ENCODE peak calls at places on chromosomes 2 and 18, in nine cellular contexts. Q, F, M, O, J, Z, G, I and A are unnamed samples.

GRCh38 chr2:239514753-239515152 is 113.9 kb upstream of the HDAC4 start:
- ATAC-seq in Q (no peak), F (no peak), M (no peak), O (no peak), J (no peak), Z (no peak), G (no peak), I (no peak), A (no peak)

GRCh38 chr2:197954328-197954727 is 149.9 kb downstream of the PLCL1 start:
- ATAC-seq in Q (no peak), F (no peak), M (peak), O (no peak), J (no peak), Z (no peak), G (no peak), I (no peak), A (no peak)

GRCh38 chr2:216147172-216148131 is 38.3 kb downstream of the XRCC5 start:
- ATAC-seq in Q (no peak), F (no peak), M (no peak), O (no peak), J (no peak), Z (no peak), G (no peak), I (no peak), A (no peak)

GRCh38 chr2:96631804-96632435 is 6.2 kb downstream of the KANSL3 start:
- ATAC-seq in Q (no peak), F (no peak), M (no peak), O (no peak), J (no peak), Z (peak), G (no peak), I (no peak), A (no peak)

GRCh38 chr2:235055891-235056516 is 104.2 kb downstream of the SH3BP4 start:
- ATAC-seq in Q (peak), F (no peak), M (no peak), O (no peak), J (no peak), Z (peak), G (no peak), I (no peak), A (no peak)

GRCh38 chr18:33605250-33605649 is 27.2 kb downstream of the ASXL3 start:
- ATAC-seq in Q (no peak), F (no peak), M (no peak), O (no peak), J (no peak), Z (no peak), G (no peak), I (no peak), A (no peak)

GRCh38 chr2:216879727-216880508 is 20.1 kb upstream of the TNP1 start:
- ATAC-seq in Q (no peak), F (no peak), M (no peak), O (no peak), J (no peak), Z (no peak), G (no peak), I (no peak), A (no peak)

GRCh38 chr2:157501026-157501425 is 57.1 kb upstream of the CYTIP start:
- ATAC-seq in Q (no peak), F (no peak), M (no peak), O (peak), J (no peak), Z (no peak), G (no peak), I (no peak), A (no peak)

GRCh38 chr2:1591461-1591770 is 152.9 kb downstream of the PXDN start:
- ATAC-seq in Q (peak), F (peak), M (no peak), O (no peak), J (peak), Z (peak), G (no peak), I (peak), A (no peak)

GRCh38 chr2:239212553-239213419 is 188.0 kb downstream of the HDAC4 start:
- ATAC-seq in Q (peak), F (peak), M (no peak), O (no peak), J (no peak), Z (no peak), G (no peak), I (peak), A (no peak)

GRCh38 chr2:120133572-120134244 is 89.5 kb downstream of the TMEM185B start:
- ATAC-seq in Q (no peak), F (no peak), M (no peak), O (no peak), J (no peak), Z (peak), G (no peak), I (no peak), A (no peak)

GRCh38 chr2:224882291-224883171 is 159.7 kb downstream of the DOCK10 start:
- ATAC-seq in Q (no peak), F (no peak), M (peak), O (no peak), J (no peak), Z (peak), G (peak), I (no peak), A (peak)

GRCh38 chr2:37866535-37866934 is 58.6 kb upstream of the RMDN2 start:
- ATAC-seq in Q (peak), F (peak), M (no peak), O (no peak), J (peak), Z (no peak), G (no peak), I (peak), A (no peak)

GRCh38 chr2:158573739-158574138 is 117.0 kb downstream of the PKP4 start:
- ATAC-seq in Q (no peak), F (no peak), M (no peak), O (no peak), J (no peak), Z (no peak), G (no peak), I (no peak), A (no peak)

GRCh38 chr2:115782286-115782685 is 1339.8 kb downstream of the DPP10 start:
- ATAC-seq in Q (no peak), F (no peak), M (no peak), O (no peak), J (no peak), Z (no peak), G (no peak), I (no peak), A (no peak)

GRCh38 chr2:204145197-204146190 is 208.9 kb downstream of the ICOS start:
- ATAC-seq in Q (peak), F (peak), M (peak), O (peak), J (peak), Z (peak), G (peak), I (peak), A (peak)

GRCh38 chr2:107633580-107634147 is 193.0 kb upstream of the RGPD4 start:
- ATAC-seq in Q (no peak), F (no peak), M (no peak), O (no peak), J (no peak), Z (no peak), G (no peak), I (no peak), A (no peak)

GRCh38 chr2:100786297-100786658 is 33.7 kb upstream of the NPAS2 start:
- ATAC-seq in Q (peak), F (peak), M (no peak), O (no peak), J (peak), Z (no peak), G (no peak), I (peak), A (no peak)

GRCh38 chr2:74391209-74391579 is 11.1 kb upstream of the DCTN1 start:
- ATAC-seq in Q (no peak), F (no peak), M (peak), O (peak), J (peak), Z (peak), G (peak), I (no peak), A (no peak)

GRCh38 chr2:64996914-64997313 is 7.7 kb downstream of the SLC1A4 start:
- ATAC-seq in Q (no peak), F (no peak), M (no peak), O (no peak), J (no peak), Z (no peak), G (no peak), I (no peak), A (no peak)

GRCh38 chr2:64605991-64606494 is 47.7 kb downstream of the SERTAD2 start:
- ATAC-seq in Q (no peak), F (no peak), M (no peak), O (no peak), J (no peak), Z (peak), G (no peak), I (no peak), A (no peak)

GRCh38 chr2:67952066-67952465 is 110.7 kb downstream of the C1D start:
- ATAC-seq in Q (no peak), F (no peak), M (no peak), O (no peak), J (no peak), Z (no peak), G (no peak), I (no peak), A (peak)

GRCh38 chr2:223989860-223990237 is 32.6 kb downstream of the MRPL44 start:
- ATAC-seq in Q (peak), F (no peak), M (no peak), O (no peak), J (no peak), Z (no peak), G (no peak), I (no peak), A (no peak)

GRCh38 chr2:9905413-9905812 is 46.1 kb upstream of the GRHL1 start:
- ATAC-seq in Q (no peak), F (no peak), M (no peak), O (no peak), J (no peak), Z (no peak), G (no peak), I (no peak), A (no peak)

GRCh38 chr2:133379159-133379558 is 189.1 kb downstream of the NCKAP5 start:
- ATAC-seq in Q (no peak), F (no peak), M (no peak), O (no peak), J (no peak), Z (no peak), G (no peak), I (no peak), A (no peak)

GRCh38 chr2:45713591-45713990 is 62.1 kb downstream of the PRKCE start:
- ATAC-seq in Q (no peak), F (no peak), M (no peak), O (no peak), J (no peak), Z (no peak), G (no peak), I (no peak), A (peak)

GRCh38 chr2:171260471-171261424 is 100.1 kb upstream of the TLK1 start:
- ATAC-seq in Q (no peak), F (no peak), M (peak), O (no peak), J (no peak), Z (no peak), G (peak), I (no peak), A (peak)

GRCh38 chr2:55157474-55157884 is 74.6 kb downstream of the CLHC1 start:
- ATAC-seq in Q (peak), F (peak), M (peak), O (peak), J (peak), Z (peak), G (peak), I (peak), A (no peak)

GRCh38 chr2:20304411-20304810 is 46.2 kb downstream of the PUM2 start:
- ATAC-seq in Q (no peak), F (no peak), M (no peak), O (no peak), J (no peak), Z (no peak), G (no peak), I (no peak), A (no peak)

GRCh38 chr2:237557633-237558015 is 8.8 kb upstream of the PRLH start:
- ATAC-seq in Q (no peak), F (no peak), M (no peak), O (no peak), J (no peak), Z (peak), G (no peak), I (no peak), A (no peak)

GRCh38 chr2:77725045-77725444 is 202.9 kb upstream of the LRRTM4 start:
- ATAC-seq in Q (no peak), F (no peak), M (no peak), O (no peak), J (no peak), Z (no peak), G (no peak), I (no peak), A (no peak)

GRCh38 chr2:157603203-157603602 is 25.5 kb downstream of the ACVR1C start:
- ATAC-seq in Q (no peak), F (no peak), M (no peak), O (no peak), J (no peak), Z (no peak), G (no peak), I (no peak), A (no peak)

GRCh38 chr2:112700004-112700667 is 20.7 kb upstream of the NT5DC4 start:
- ATAC-seq in Q (peak), F (peak), M (no peak), O (peak), J (no peak), Z (peak), G (no peak), I (no peak), A (peak)

GRCh38 chr2:55111570-55112228 is 61.4 kb upstream of the RTN4 start:
- ATAC-seq in Q (peak), F (no peak), M (no peak), O (no peak), J (peak), Z (peak), G (no peak), I (peak), A (no peak)

GRCh38 chr2:127637725-127638252 is 8.2 kb upstream of the GPR17 start:
- ATAC-seq in Q (peak), F (peak), M (no peak), O (no peak), J (peak), Z (peak), G (no peak), I (peak), A (peak)